ENCODE peak calls at places on chromosomes 4 and X, in six cellular contexts. One of them, this sample, is unnamed.
A peak's percentile ranks its signal among the peaks of the same experiment; 100 is the strongest.

GRCh38 chrX:47278684-47279083 is 45.9 kb downstream of the USP11 start:
- DNase-seq in stomach: no peak
- DNase-seq in upper lobe of left lung: no peak
- DNase-seq in A549: peak; percentile 3
- DNase-seq in tibial nerve: no peak
- DNase-seq in suprapubic skin: no peak
- DNase-seq in this sample: no peak

GRCh38 chr4:139715721-139716391 is 50.2 kb downstream of the MGST2 start:
- DNase-seq in stomach: no peak
- DNase-seq in upper lobe of left lung: no peak
- DNase-seq in A549: no peak
- DNase-seq in tibial nerve: no peak
- DNase-seq in suprapubic skin: no peak
- DNase-seq in this sample: no peak

GRCh38 chr4:88158360-88159136 is at the start of gene ABCG2:
- DNase-seq in stomach: no peak
- DNase-seq in upper lobe of left lung: peak; percentile 33
- DNase-seq in A549: peak; percentile 29
- DNase-seq in tibial nerve: no peak
- DNase-seq in suprapubic skin: peak; percentile 61
- DNase-seq in this sample: no peak

GRCh38 chr4:165814256-165815010 is 58.6 kb upstream of the TLL1 start:
- DNase-seq in stomach: no peak
- DNase-seq in upper lobe of left lung: no peak
- DNase-seq in A549: no peak
- DNase-seq in tibial nerve: no peak
- DNase-seq in suprapubic skin: no peak
- DNase-seq in this sample: no peak

GRCh38 chrX:39599339-39599738 is 498.4 kb downstream of the BCOR start:
- DNase-seq in stomach: no peak
- DNase-seq in upper lobe of left lung: no peak
- DNase-seq in A549: no peak
- DNase-seq in tibial nerve: no peak
- DNase-seq in suprapubic skin: no peak
- DNase-seq in this sample: no peak

GRCh38 chr4:68499021-68499420 is 51.8 kb downstream of the TMPRSS11E start:
- DNase-seq in stomach: no peak
- DNase-seq in upper lobe of left lung: no peak
- DNase-seq in A549: no peak
- DNase-seq in tibial nerve: no peak
- DNase-seq in suprapubic skin: no peak
- DNase-seq in this sample: no peak

GRCh38 chrX:69066966-69067525 is 98.2 kb downstream of the PJA1 start:
- DNase-seq in stomach: peak; percentile 3
- DNase-seq in upper lobe of left lung: no peak
- DNase-seq in A549: no peak
- DNase-seq in tibial nerve: no peak
- DNase-seq in suprapubic skin: peak; percentile 30
- DNase-seq in this sample: no peak

GRCh38 chr4:41281038-41281634 is 24.4 kb downstream of the UCHL1 start:
- DNase-seq in stomach: no peak
- DNase-seq in upper lobe of left lung: peak; percentile 36
- DNase-seq in A549: peak; percentile 81
- DNase-seq in tibial nerve: no peak
- DNase-seq in suprapubic skin: no peak
- DNase-seq in this sample: no peak

GRCh38 chr4:90189128-90189527 is 61.9 kb downstream of the CCSER1 start:
- DNase-seq in stomach: no peak
- DNase-seq in upper lobe of left lung: no peak
- DNase-seq in A549: no peak
- DNase-seq in tibial nerve: no peak
- DNase-seq in suprapubic skin: no peak
- DNase-seq in this sample: no peak

GRCh38 chr4:10492486-10492885 is 35.3 kb upstream of the ZNF518B start:
- DNase-seq in stomach: no peak
- DNase-seq in upper lobe of left lung: no peak
- DNase-seq in A549: no peak
- DNase-seq in tibial nerve: no peak
- DNase-seq in suprapubic skin: no peak
- DNase-seq in this sample: no peak

GRCh38 chr4:56723201-56723605 is 42.1 kb upstream of the HOPX start:
- DNase-seq in stomach: no peak
- DNase-seq in upper lobe of left lung: no peak
- DNase-seq in A549: no peak
- DNase-seq in tibial nerve: no peak
- DNase-seq in suprapubic skin: no peak
- DNase-seq in this sample: no peak

GRCh38 chrX:150837845-150838244 is 60.6 kb downstream of the CD99L2 start:
- DNase-seq in stomach: no peak
- DNase-seq in upper lobe of left lung: no peak
- DNase-seq in A549: no peak
- DNase-seq in tibial nerve: no peak
- DNase-seq in suprapubic skin: no peak
- DNase-seq in this sample: no peak

GRCh38 chr4:37666625-37667071 is 19.5 kb downstream of the RELL1 start:
- DNase-seq in stomach: peak; percentile 77
- DNase-seq in upper lobe of left lung: peak; percentile 84
- DNase-seq in A549: peak; percentile 55
- DNase-seq in tibial nerve: peak; percentile 36
- DNase-seq in suprapubic skin: no peak
- DNase-seq in this sample: no peak

GRCh38 chr4:67886281-67886680 is 2.5 kb upstream of the TMPRSS11D start:
- DNase-seq in stomach: no peak
- DNase-seq in upper lobe of left lung: no peak
- DNase-seq in A549: no peak
- DNase-seq in tibial nerve: no peak
- DNase-seq in suprapubic skin: no peak
- DNase-seq in this sample: no peak

GRCh38 chr4:95023110-95023509 is 265.4 kb downstream of the BMPR1B start:
- DNase-seq in stomach: no peak
- DNase-seq in upper lobe of left lung: no peak
- DNase-seq in A549: no peak
- DNase-seq in tibial nerve: no peak
- DNase-seq in suprapubic skin: no peak
- DNase-seq in this sample: no peak

GRCh38 chr4:7666011-7666410 is 231.3 kb upstream of the PSAPL1 start:
- DNase-seq in stomach: no peak
- DNase-seq in upper lobe of left lung: no peak
- DNase-seq in A549: no peak
- DNase-seq in tibial nerve: no peak
- DNase-seq in suprapubic skin: no peak
- DNase-seq in this sample: no peak

GRCh38 chrX:34653811-34654210 is 3.3 kb downstream of the TMEM47 start:
- DNase-seq in stomach: no peak
- DNase-seq in upper lobe of left lung: no peak
- DNase-seq in A549: no peak
- DNase-seq in tibial nerve: no peak
- DNase-seq in suprapubic skin: no peak
- DNase-seq in this sample: no peak

GRCh38 chrX:40471965-40472648 is 108.7 kb upstream of the ATP6AP2 start:
- DNase-seq in stomach: peak; percentile 38
- DNase-seq in upper lobe of left lung: peak; percentile 50
- DNase-seq in A549: no peak
- DNase-seq in tibial nerve: no peak
- DNase-seq in suprapubic skin: no peak
- DNase-seq in this sample: no peak

GRCh38 chr4:38266616-38267015 is 306.4 kb downstream of the PTTG2 start:
- DNase-seq in stomach: no peak
- DNase-seq in upper lobe of left lung: no peak
- DNase-seq in A549: no peak
- DNase-seq in tibial nerve: no peak
- DNase-seq in suprapubic skin: no peak
- DNase-seq in this sample: peak; percentile 57

GRCh38 chr4:8403173-8403753 is 37.3 kb downstream of the ACOX3 start:
- DNase-seq in stomach: peak; percentile 78
- DNase-seq in upper lobe of left lung: peak; percentile 75
- DNase-seq in A549: peak; percentile 81
- DNase-seq in tibial nerve: peak; percentile 75
- DNase-seq in suprapubic skin: peak; percentile 87
- DNase-seq in this sample: peak; percentile 96

GRCh38 chrX:34563809-34564208 is 93.3 kb downstream of the TMEM47 start:
- DNase-seq in stomach: no peak
- DNase-seq in upper lobe of left lung: no peak
- DNase-seq in A549: no peak
- DNase-seq in tibial nerve: no peak
- DNase-seq in suprapubic skin: no peak
- DNase-seq in this sample: no peak

GRCh38 chrX:106932492-106932923 is 12.3 kb downstream of the CLDN2 start:
- DNase-seq in stomach: no peak
- DNase-seq in upper lobe of left lung: no peak
- DNase-seq in A549: peak; percentile 31
- DNase-seq in tibial nerve: no peak
- DNase-seq in suprapubic skin: no peak
- DNase-seq in this sample: no peak

GRCh38 chr4:20639346-20639745 is 60.9 kb upstream of the PACRGL start:
- DNase-seq in stomach: no peak
- DNase-seq in upper lobe of left lung: no peak
- DNase-seq in A549: no peak
- DNase-seq in tibial nerve: no peak
- DNase-seq in suprapubic skin: no peak
- DNase-seq in this sample: no peak
- TF ChIP-seq EP300 in stomach: no peak
- TF ChIP-seq EP300 in upper lobe of left lung: no peak
- TF ChIP-seq EP300 in A549: no peak
- TF ChIP-seq EP300 in tibial nerve: no peak
- TF ChIP-seq EP300 in suprapubic skin: no peak
- TF ChIP-seq EP300 in this sample: no peak

DNA sequence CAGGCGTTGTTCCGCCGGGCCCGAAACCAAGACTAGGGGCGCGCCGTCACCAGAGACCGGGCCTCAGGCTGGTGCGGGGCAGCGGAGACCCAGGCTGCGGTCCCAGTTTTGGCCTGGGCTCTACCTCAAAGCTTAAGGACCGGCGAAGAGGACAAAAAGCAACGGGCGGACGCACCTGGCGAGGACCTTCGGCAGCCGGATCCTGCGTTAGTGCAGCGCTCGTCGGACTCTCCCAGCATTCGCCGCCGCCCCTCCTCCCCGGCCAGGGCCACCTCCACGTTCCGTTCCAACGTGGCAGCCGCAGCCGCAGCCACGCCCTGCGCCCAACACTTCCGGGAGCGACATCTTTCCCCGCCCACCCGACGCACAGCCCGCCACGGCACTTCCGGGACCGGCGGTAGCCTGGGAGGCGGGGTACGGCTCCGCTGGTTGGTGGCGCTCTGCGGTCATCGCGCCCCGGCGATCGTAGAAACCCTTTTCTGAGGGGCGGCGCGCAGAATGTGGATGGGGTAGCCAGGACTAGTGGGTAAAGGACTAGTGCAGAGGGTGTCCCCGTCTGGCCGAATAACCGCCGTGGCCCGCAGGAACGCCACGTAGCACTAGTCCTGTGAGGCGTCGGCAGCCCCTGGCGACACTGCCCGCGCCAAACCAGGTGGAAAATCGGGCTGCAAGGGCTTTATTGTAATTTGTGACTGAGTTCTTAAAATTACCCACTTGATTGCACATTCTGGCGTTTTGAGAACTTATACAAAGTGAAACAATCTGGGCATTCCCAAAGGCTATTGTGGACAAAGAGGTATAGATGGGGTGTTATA is at the start of gene SEC31A:
- DNase-seq in stomach: peak; percentile 97
- DNase-seq in upper lobe of left lung: peak; percentile 96
- DNase-seq in A549: peak; percentile 59
- DNase-seq in tibial nerve: peak; percentile 90
- DNase-seq in suprapubic skin: peak; percentile 97
- DNase-seq in this sample: peak; percentile 97
- TF ChIP-seq EP300 in stomach: no peak
- TF ChIP-seq EP300 in upper lobe of left lung: no peak
- TF ChIP-seq EP300 in A549: no peak
- TF ChIP-seq EP300 in tibial nerve: peak; percentile 91
- TF ChIP-seq EP300 in suprapubic skin: no peak
- TF ChIP-seq EP300 in this sample: no peak

GRCh38 chr4:26937567-26937966 is 76.9 kb downstream of the STIM2 start:
- DNase-seq in stomach: no peak
- DNase-seq in upper lobe of left lung: no peak
- DNase-seq in A549: no peak
- DNase-seq in tibial nerve: no peak
- DNase-seq in suprapubic skin: no peak
- DNase-seq in this sample: no peak

GRCh38 chr4:26937136-26937535 is 76.5 kb downstream of the STIM2 start:
- DNase-seq in stomach: no peak
- DNase-seq in upper lobe of left lung: no peak
- DNase-seq in A549: no peak
- DNase-seq in tibial nerve: no peak
- DNase-seq in suprapubic skin: no peak
- DNase-seq in this sample: no peak

GRCh38 chr4:26941951-26942350 is 81.3 kb downstream of the STIM2 start:
- DNase-seq in stomach: no peak
- DNase-seq in upper lobe of left lung: no peak
- DNase-seq in A549: no peak
- DNase-seq in tibial nerve: no peak
- DNase-seq in suprapubic skin: no peak
- DNase-seq in this sample: no peak

GRCh38 chr4:26936284-26937065 is 75.8 kb downstream of the STIM2 start:
- DNase-seq in stomach: no peak
- DNase-seq in upper lobe of left lung: no peak
- DNase-seq in A549: no peak
- DNase-seq in tibial nerve: no peak
- DNase-seq in suprapubic skin: no peak
- DNase-seq in this sample: no peak

DNA sequence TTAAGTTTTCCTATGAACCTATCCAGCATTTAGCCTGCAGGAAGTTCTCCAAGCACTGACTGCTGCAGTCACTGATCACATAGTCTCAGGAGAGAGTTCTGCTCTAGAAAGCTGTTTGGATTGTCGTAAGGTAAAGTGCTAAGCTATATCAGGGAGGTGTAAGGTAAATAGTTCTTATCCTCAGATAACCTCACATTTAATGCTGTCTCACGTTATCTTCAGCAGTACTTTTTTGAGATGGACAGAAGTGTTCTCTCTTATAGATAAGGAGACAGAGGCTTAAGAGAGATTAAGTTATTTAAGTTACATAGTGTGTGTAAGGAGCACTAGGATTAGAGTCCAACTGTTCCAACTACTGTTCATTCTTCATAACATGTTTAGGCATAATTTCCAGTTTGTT is 77.9 kb downstream of the STIM2 start:
- DNase-seq in stomach: no peak
- DNase-seq in upper lobe of left lung: no peak
- DNase-seq in A549: no peak
- DNase-seq in tibial nerve: no peak
- DNase-seq in suprapubic skin: no peak
- DNase-seq in this sample: no peak
- TF ChIP-seq EP300 in stomach: no peak
- TF ChIP-seq EP300 in upper lobe of left lung: no peak
- TF ChIP-seq EP300 in A549: no peak
- TF ChIP-seq EP300 in tibial nerve: no peak
- TF ChIP-seq EP300 in suprapubic skin: no peak
- TF ChIP-seq EP300 in this sample: no peak

DNA sequence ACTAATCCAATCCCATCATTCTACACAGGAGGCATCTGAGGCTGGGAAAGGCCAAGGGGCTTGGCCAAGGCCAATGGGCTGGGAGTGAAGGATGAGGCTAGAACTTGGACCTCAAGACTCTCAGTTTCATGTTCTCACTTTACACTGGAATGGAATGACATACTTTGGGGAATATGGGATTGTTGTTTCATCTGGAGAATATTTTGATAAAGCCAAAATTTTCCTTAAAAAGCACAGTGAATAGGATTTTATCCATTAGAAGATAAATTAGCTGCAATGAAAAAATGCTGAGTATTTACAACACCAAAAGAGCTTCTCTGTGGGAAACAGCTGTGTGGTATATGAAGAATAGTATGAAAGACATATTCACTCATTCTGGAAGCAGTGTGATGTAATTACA is 29.3 kb downstream of the SMIM20 start:
- DNase-seq in stomach: no peak
- DNase-seq in upper lobe of left lung: no peak
- DNase-seq in A549: no peak
- DNase-seq in tibial nerve: no peak
- DNase-seq in suprapubic skin: no peak
- DNase-seq in this sample: no peak
- TF ChIP-seq EP300 in stomach: no peak
- TF ChIP-seq EP300 in upper lobe of left lung: no peak
- TF ChIP-seq EP300 in A549: no peak
- TF ChIP-seq EP300 in tibial nerve: no peak
- TF ChIP-seq EP300 in suprapubic skin: no peak
- TF ChIP-seq EP300 in this sample: no peak